ENCODE peak calls at places on chromosomes 3 and 15, in five cellular contexts. Z, A, D, X and L are unnamed samples.

GRCh38 chr15:68614621-68615035 is 35.8 kb downstream of the CORO2B start:
- DNase-seq in Z (peak), A (no peak), D (no peak), X (no peak), L (peak)

GRCh38 chr3:72517804-72518442 is 330.3 kb downstream of the SHQ1 start:
- DNase-seq in Z (no peak), A (no peak), D (no peak), X (peak), L (no peak)

GRCh38 chr15:38251726-38252480 is 733 bp upstream of the SPRED1 start:
- DNase-seq in Z (peak), A (peak), D (peak), X (peak), L (peak)

GRCh38 chr3:63948995-63949394 is 36.8 kb upstream of the SCAANT1 start:
- DNase-seq in Z (no peak), A (peak), D (no peak), X (peak), L (peak)

GRCh38 chr3:167102071-167102470 is 278.0 kb downstream of the ZBBX start:
- DNase-seq in Z (peak), A (no peak), D (no peak), X (no peak), L (no peak)

GRCh38 chr3:171704002-171704401 is 106.3 kb downstream of the PLD1 start:
- DNase-seq in Z (peak), A (peak), D (peak), X (peak), L (no peak)

GRCh38 chr15:101455291-101455916 is 34.1 kb downstream of the PCSK6 start:
- DNase-seq in Z (no peak), A (peak), D (no peak), X (no peak), L (no peak)

GRCh38 chr3:158702815-158703481 is 29.3 kb downstream of the RARRES1 start:
- DNase-seq in Z (no peak), A (peak), D (peak), X (peak), L (no peak)

GRCh38 chr15:76181705-76182107 is 121.9 kb downstream of the TMEM266 start:
- DNase-seq in Z (no peak), A (no peak), D (no peak), X (no peak), L (peak)

GRCh38 chr3:52685285-52685704 is 418 bp downstream of the PBRM1 start:
- DNase-seq in Z (peak), A (peak), D (peak), X (no peak), L (peak)

GRCh38 chr15:25811481-25811906 is 51.6 kb downstream of the ATP10A start:
- DNase-seq in Z (no peak), A (no peak), D (no peak), X (no peak), L (peak)

GRCh38 chr3:42692667-42693529 is 7.6 kb downstream of the KLHL40 start:
- DNase-seq in Z (no peak), A (no peak), D (no peak), X (no peak), L (peak)

GRCh38 chr15:70314652-70315051 is 216.9 kb upstream of the TLE3 start:
- DNase-seq in Z (no peak), A (no peak), D (no peak), X (no peak), L (no peak)

GRCh38 chr15:101167791-101168462 is 83.9 kb downstream of the CHSY1 start:
- DNase-seq in Z (no peak), A (peak), D (peak), X (peak), L (peak)

GRCh38 chr3:48270306-48270705 is 29.4 kb downstream of the ZNF589 start:
- DNase-seq in Z (no peak), A (no peak), D (no peak), X (no peak), L (no peak)

GRCh38 chr3:48661501-48662139 is 1.1 kb downstream of the CELSR3 start:
- DNase-seq in Z (peak), A (peak), D (peak), X (peak), L (peak)

GRCh38 chr15:85336870-85337269 is 43.5 kb upstream of the AKAP13 start:
- DNase-seq in Z (no peak), A (no peak), D (no peak), X (no peak), L (no peak)

GRCh38 chr3:87206070-87206469 is 21.0 kb upstream of the CHMP2B start:
- DNase-seq in Z (no peak), A (peak), D (peak), X (peak), L (peak)

GRCh38 chr15:28002867-28003266 is 96.2 kb downstream of the OCA2 start:
- DNase-seq in Z (no peak), A (no peak), D (no peak), X (no peak), L (peak)

GRCh38 chr15:42502472-42502871 is 7.0 kb downstream of the SNAP23 start:
- DNase-seq in Z (no peak), A (no peak), D (no peak), X (no peak), L (no peak)

GRCh38 chr15:45891766-45892165 is 256.9 kb downstream of the SQOR start:
- DNase-seq in Z (no peak), A (no peak), D (no peak), X (no peak), L (no peak)

DNA sequence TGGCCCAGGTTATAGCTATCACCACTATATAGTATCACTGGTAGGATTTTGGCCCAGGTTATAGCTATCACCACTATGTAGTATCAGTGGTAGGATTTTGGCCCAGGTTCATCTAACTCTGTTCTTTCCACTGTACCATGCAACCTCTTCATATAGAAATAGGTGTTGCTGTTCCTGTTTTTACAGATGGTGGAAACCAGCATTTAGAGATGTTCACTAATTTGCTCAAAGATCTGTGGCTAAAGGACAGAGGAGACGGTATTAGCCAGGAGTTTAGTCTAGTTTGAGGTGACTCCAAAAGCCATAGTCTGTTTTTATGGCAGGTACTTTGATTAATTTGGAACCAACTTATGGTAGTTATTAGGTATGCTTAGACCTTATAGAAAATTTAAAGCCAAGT is 3.1 kb downstream of the LRCH3 start:
- DNase-seq in Z (no peak), A (no peak), D (no peak), X (no peak), L (no peak)
- H3K4me2 ChIP-seq in Z (no peak), A (peak), D (no peak), X (no peak), L (no peak)

DNA sequence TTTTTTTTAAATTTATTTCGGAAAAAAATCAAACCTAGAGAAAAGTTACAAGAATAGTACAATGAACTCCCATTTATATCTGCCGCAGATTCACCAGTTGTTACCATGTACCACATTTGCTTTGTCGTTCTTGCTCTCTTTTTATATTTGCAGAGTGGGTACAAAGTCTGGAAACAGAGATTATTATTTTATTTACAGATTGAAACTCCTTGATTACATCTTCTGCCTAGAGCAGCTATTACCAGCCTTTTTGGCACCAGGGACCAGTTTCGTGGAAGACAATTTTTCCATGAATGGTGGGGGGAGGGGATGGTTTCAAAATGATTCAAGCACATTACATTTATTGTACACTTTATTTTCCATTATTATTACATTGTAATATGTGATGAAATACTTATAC is 8.3 kb downstream of the MEF2A start:
- DNase-seq in Z (no peak), A (no peak), D (no peak), X (no peak), L (no peak)
- H3K4me2 ChIP-seq in Z (no peak), A (no peak), D (no peak), X (no peak), L (no peak)

GRCh38 chr15:66252411-66253295 is 897 bp downstream of the MEGF11 start:
- DNase-seq in Z (peak), A (peak), D (peak), X (peak), L (peak)
- H3K4me2 ChIP-seq in Z (peak), A (peak), D (peak), X (peak), L (peak)

DNA sequence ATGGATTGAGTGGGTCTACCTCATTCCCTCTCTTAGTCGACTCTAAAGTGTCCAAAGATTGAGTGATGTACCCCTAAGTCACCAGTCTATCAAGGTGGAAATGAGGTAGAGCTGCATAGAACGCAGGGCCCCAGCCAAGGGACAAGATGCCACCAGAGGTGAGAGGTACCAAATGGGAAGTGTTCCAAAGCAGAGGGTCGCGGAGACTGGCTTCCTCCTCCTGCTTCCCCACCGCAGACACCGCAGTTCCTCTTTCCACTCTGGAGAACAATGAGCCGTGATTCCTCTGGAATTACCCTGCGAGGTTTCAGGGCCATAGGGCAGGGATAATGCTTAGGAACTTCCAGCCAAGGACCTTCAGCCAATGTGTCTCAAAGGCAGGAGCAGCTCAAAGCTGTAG is 55.8 kb downstream of the DAPK2 start:
- DNase-seq in Z (no peak), A (no peak), D (no peak), X (no peak), L (no peak)
- H3K4me2 ChIP-seq in Z (no peak), A (no peak), D (no peak), X (no peak), L (no peak)

GRCh38 chr3:141082064-141082463 is 30.9 kb downstream of the SPSB4 start:
- DNase-seq in Z (no peak), A (no peak), D (no peak), X (no peak), L (peak)

GRCh38 chr3:141085331-141086047 is 34.3 kb downstream of the SPSB4 start:
- DNase-seq in Z (no peak), A (no peak), D (no peak), X (no peak), L (peak)

GRCh38 chr3:141083226-141083625 is 32.1 kb downstream of the SPSB4 start:
- DNase-seq in Z (no peak), A (no peak), D (no peak), X (no peak), L (peak)

GRCh38 chr3:141086188-141086587 is 35.0 kb downstream of the SPSB4 start:
- DNase-seq in Z (no peak), A (no peak), D (no peak), X (no peak), L (no peak)

GRCh38 chr3:141083831-141084624 is 32.9 kb downstream of the SPSB4 start:
- DNase-seq in Z (no peak), A (no peak), D (no peak), X (no peak), L (peak)
- H3K4me2 ChIP-seq in Z (no peak), A (no peak), D (no peak), X (no peak), L (no peak)

DNA sequence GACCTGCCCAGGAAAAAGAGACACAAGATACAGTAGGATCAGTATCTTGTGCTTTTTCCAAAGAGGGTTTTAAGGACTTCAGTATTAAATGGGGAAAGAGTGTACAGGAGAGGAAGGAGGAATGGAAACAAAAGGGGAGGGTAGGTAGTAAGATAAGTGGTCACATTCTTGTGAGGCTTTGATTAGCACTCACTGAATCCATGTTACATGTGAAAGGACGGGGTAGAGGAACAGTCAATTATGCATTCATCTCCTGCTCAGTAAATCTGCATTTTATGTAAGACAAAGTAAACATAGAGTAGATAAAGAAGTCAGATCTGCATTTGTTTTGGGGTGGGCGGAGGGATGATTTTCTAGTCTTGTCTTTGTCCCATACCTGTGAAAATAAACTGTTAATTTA is 50.7 kb downstream of the SACM1L start:
- DNase-seq in Z (no peak), A (no peak), D (no peak), X (no peak), L (no peak)
- H3K4me2 ChIP-seq in Z (peak), A (no peak), D (no peak), X (no peak), L (no peak)

GRCh38 chr15:74328331-74329056 is 39.0 kb downstream of the CYP11A1 start:
- DNase-seq in Z (no peak), A (no peak), D (no peak), X (no peak), L (no peak)
- H3K4me2 ChIP-seq in Z (no peak), A (no peak), D (no peak), X (no peak), L (no peak)

DNA sequence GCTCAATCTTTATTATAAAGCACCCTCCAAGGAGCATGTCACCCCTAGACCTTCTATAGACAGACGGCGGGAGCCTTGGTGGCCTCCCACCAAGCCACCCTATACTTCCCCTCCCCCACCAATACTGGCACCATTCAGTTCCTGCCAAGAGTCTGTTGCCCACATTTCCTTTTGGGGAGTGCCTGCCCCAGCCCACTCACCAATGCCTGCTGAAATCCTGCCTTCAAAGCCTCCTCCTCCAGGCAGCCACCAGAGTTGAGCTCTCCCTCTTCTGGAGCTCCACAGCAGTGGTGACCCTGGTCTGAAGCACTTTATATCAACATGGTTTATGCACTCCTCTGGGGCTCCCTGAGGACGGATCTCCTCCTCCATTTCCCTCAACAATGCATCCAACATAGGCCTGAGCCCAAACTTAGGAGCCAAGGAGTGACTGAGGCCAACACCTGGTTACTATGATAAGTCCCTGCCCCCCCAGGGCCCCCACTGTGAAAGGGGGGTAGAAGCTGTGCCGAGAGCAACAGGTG is 8.8 kb downstream of the CCDC33 start:
- DNase-seq in Z (no peak), A (no peak), D (no peak), X (no peak), L (peak)
- H3K4me2 ChIP-seq in Z (peak), A (no peak), D (no peak), X (peak), L (no peak)

GRCh38 chr15:67174864-67175573 is 79.4 kb downstream of the AAGAB start:
- DNase-seq in Z (no peak), A (peak), D (peak), X (peak), L (peak)

GRCh38 chr15:67176195-67176971 is 78.1 kb downstream of the AAGAB start:
- DNase-seq in Z (no peak), A (no peak), D (peak), X (no peak), L (no peak)

GRCh38 chr15:67174446-67174845 is 80.0 kb downstream of the AAGAB start:
- DNase-seq in Z (no peak), A (no peak), D (no peak), X (no peak), L (no peak)

GRCh38 chr15:67173786-67174185 is 80.7 kb downstream of the AAGAB start:
- DNase-seq in Z (no peak), A (no peak), D (no peak), X (no peak), L (no peak)

DNA sequence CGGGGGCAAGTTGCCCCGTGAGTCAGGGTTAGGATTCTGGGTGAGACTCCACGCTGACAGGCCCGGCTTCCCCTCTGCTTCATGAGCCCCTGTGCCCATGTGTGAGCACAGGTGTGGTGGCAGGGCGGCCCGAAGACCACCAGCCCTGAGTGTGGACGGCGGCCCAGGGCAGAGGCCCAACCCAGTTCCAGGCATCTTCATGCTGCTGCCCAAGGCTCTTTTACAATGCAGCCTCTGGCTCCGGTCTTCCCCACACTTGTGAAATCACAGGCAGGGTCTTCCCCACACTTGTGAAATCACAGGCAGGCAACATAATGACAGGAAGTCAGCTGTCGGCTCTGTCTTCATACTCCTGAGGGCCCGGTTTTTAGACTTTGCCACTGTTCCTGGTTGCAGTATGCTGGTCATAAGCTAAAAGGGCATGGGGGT is 78.8 kb downstream of the AAGAB start:
- DNase-seq in Z (no peak), A (peak), D (peak), X (no peak), L (no peak)
- H3K4me2 ChIP-seq in Z (no peak), A (no peak), D (peak), X (no peak), L (no peak)

GRCh38 chr3:157444789-157445188 is 8.1 kb downstream of the PTX3 start:
- DNase-seq in Z (no peak), A (no peak), D (no peak), X (no peak), L (no peak)
- H3K4me2 ChIP-seq in Z (no peak), A (no peak), D (no peak), X (no peak), L (no peak)